ENCODE peak calls at places on chromosomes 7 and 10, in nine cellular contexts. One of them, this sample, is unnamed. For H3K9me3 and H3K4me1, the result is how much of the 10 kb centered on the place peaks cover.

GRCh38 chr10:117096559-117097201 is 41.4 kb downstream of the VAX1 start:
- DNase-seq in IMR-90: no peak
- DNase-seq in HepG2: no peak
- DNase-seq in esophagus muscularis mucosa: no peak
- DNase-seq in effector memory CD4-positive, alpha-beta T cell: no peak
- DNase-seq in left lung: no peak
- DNase-seq in right cardiac atrium: no peak
- DNase-seq in DND-41: no peak
- DNase-seq in naive thymus-derived CD4-positive, alpha-beta T cell: no peak
- DNase-seq in this sample: no peak

GRCh38 chr10:74011762-74012161 is 13.8 kb downstream of the VCL start:
- DNase-seq in IMR-90: peak
- DNase-seq in HepG2: no peak
- DNase-seq in esophagus muscularis mucosa: no peak
- DNase-seq in effector memory CD4-positive, alpha-beta T cell: no peak
- DNase-seq in left lung: no peak
- DNase-seq in right cardiac atrium: no peak
- DNase-seq in DND-41: no peak
- DNase-seq in naive thymus-derived CD4-positive, alpha-beta T cell: no peak
- DNase-seq in this sample: no peak

GRCh38 chr10:46284286-46285229 is 2.2 kb upstream of the ANTXRL start:
- DNase-seq in IMR-90: peak
- DNase-seq in HepG2: peak
- DNase-seq in esophagus muscularis mucosa: no peak
- DNase-seq in effector memory CD4-positive, alpha-beta T cell: peak
- DNase-seq in left lung: peak
- DNase-seq in right cardiac atrium: peak
- DNase-seq in DND-41: peak
- DNase-seq in naive thymus-derived CD4-positive, alpha-beta T cell: peak
- DNase-seq in this sample: peak

GRCh38 chr10:90871279-90871760 is 454 bp upstream of the RPP30 start:
- DNase-seq in IMR-90: peak
- DNase-seq in HepG2: peak
- DNase-seq in esophagus muscularis mucosa: no peak
- DNase-seq in effector memory CD4-positive, alpha-beta T cell: peak
- DNase-seq in left lung: no peak
- DNase-seq in right cardiac atrium: no peak
- DNase-seq in DND-41: no peak
- DNase-seq in naive thymus-derived CD4-positive, alpha-beta T cell: no peak
- DNase-seq in this sample: peak

GRCh38 chr10:3955493-3955892 is 170.5 kb upstream of the KLF6 start:
- DNase-seq in IMR-90: peak
- DNase-seq in HepG2: no peak
- DNase-seq in esophagus muscularis mucosa: peak
- DNase-seq in effector memory CD4-positive, alpha-beta T cell: no peak
- DNase-seq in left lung: no peak
- DNase-seq in right cardiac atrium: no peak
- DNase-seq in DND-41: no peak
- DNase-seq in naive thymus-derived CD4-positive, alpha-beta T cell: no peak
- DNase-seq in this sample: no peak

GRCh38 chr7:70446448-70447143 is 685.3 kb upstream of the GALNT17 start:
- DNase-seq in IMR-90: no peak
- DNase-seq in HepG2: no peak
- DNase-seq in esophagus muscularis mucosa: no peak
- DNase-seq in effector memory CD4-positive, alpha-beta T cell: no peak
- DNase-seq in left lung: no peak
- DNase-seq in right cardiac atrium: no peak
- DNase-seq in DND-41: no peak
- DNase-seq in naive thymus-derived CD4-positive, alpha-beta T cell: no peak
- DNase-seq in this sample: no peak

GRCh38 chr7:134276951-134277350 is 39.8 kb downstream of the SLC35B4 start:
- DNase-seq in IMR-90: no peak
- DNase-seq in HepG2: no peak
- DNase-seq in esophagus muscularis mucosa: no peak
- DNase-seq in effector memory CD4-positive, alpha-beta T cell: no peak
- DNase-seq in left lung: no peak
- DNase-seq in right cardiac atrium: no peak
- DNase-seq in DND-41: no peak
- DNase-seq in naive thymus-derived CD4-positive, alpha-beta T cell: no peak
- DNase-seq in this sample: no peak

GRCh38 chr10:67076175-67076574 is 150.3 kb downstream of the LRRTM3 start:
- DNase-seq in IMR-90: no peak
- DNase-seq in HepG2: peak
- DNase-seq in esophagus muscularis mucosa: no peak
- DNase-seq in effector memory CD4-positive, alpha-beta T cell: no peak
- DNase-seq in left lung: no peak
- DNase-seq in right cardiac atrium: no peak
- DNase-seq in DND-41: no peak
- DNase-seq in naive thymus-derived CD4-positive, alpha-beta T cell: no peak
- DNase-seq in this sample: no peak

GRCh38 chr10:97822261-97822687 is 27.4 kb upstream of the GOLGA7B start:
- DNase-seq in IMR-90: no peak
- DNase-seq in HepG2: no peak
- DNase-seq in esophagus muscularis mucosa: no peak
- DNase-seq in effector memory CD4-positive, alpha-beta T cell: no peak
- DNase-seq in left lung: no peak
- DNase-seq in right cardiac atrium: peak
- DNase-seq in DND-41: no peak
- DNase-seq in naive thymus-derived CD4-positive, alpha-beta T cell: no peak
- DNase-seq in this sample: no peak

GRCh38 chr10:43585046-43585445 is 10.6 kb upstream of the ZNF239 start:
- DNase-seq in IMR-90: peak
- DNase-seq in HepG2: no peak
- DNase-seq in esophagus muscularis mucosa: peak
- DNase-seq in effector memory CD4-positive, alpha-beta T cell: no peak
- DNase-seq in left lung: no peak
- DNase-seq in right cardiac atrium: no peak
- DNase-seq in DND-41: no peak
- DNase-seq in naive thymus-derived CD4-positive, alpha-beta T cell: no peak
- DNase-seq in this sample: no peak

GRCh38 chr10:85407093-85407492 is 959.5 kb downstream of the GRID1 start:
- DNase-seq in IMR-90: no peak
- DNase-seq in HepG2: no peak
- DNase-seq in esophagus muscularis mucosa: no peak
- DNase-seq in effector memory CD4-positive, alpha-beta T cell: no peak
- DNase-seq in left lung: no peak
- DNase-seq in right cardiac atrium: no peak
- DNase-seq in DND-41: no peak
- DNase-seq in naive thymus-derived CD4-positive, alpha-beta T cell: no peak
- DNase-seq in this sample: no peak

GRCh38 chr10:5854178-5854570 is 35.5 kb downstream of the ANKRD16 start:
- DNase-seq in IMR-90: no peak
- DNase-seq in HepG2: no peak
- DNase-seq in esophagus muscularis mucosa: no peak
- DNase-seq in effector memory CD4-positive, alpha-beta T cell: no peak
- DNase-seq in left lung: peak
- DNase-seq in right cardiac atrium: no peak
- DNase-seq in DND-41: no peak
- DNase-seq in naive thymus-derived CD4-positive, alpha-beta T cell: no peak
- DNase-seq in this sample: no peak

GRCh38 chr7:92612501-92612900 is 22.3 kb upstream of the FAM133B start:
- DNase-seq in IMR-90: peak
- DNase-seq in HepG2: no peak
- DNase-seq in esophagus muscularis mucosa: no peak
- DNase-seq in effector memory CD4-positive, alpha-beta T cell: no peak
- DNase-seq in left lung: no peak
- DNase-seq in right cardiac atrium: no peak
- DNase-seq in DND-41: no peak
- DNase-seq in naive thymus-derived CD4-positive, alpha-beta T cell: no peak
- DNase-seq in this sample: no peak

GRCh38 chr10:32346134-32346550 is 816 bp downstream of the EPC1 start:
- DNase-seq in IMR-90: peak
- DNase-seq in HepG2: peak
- DNase-seq in esophagus muscularis mucosa: peak
- DNase-seq in effector memory CD4-positive, alpha-beta T cell: peak
- DNase-seq in left lung: peak
- DNase-seq in right cardiac atrium: peak
- DNase-seq in DND-41: peak
- DNase-seq in naive thymus-derived CD4-positive, alpha-beta T cell: peak
- DNase-seq in this sample: peak

GRCh38 chr10:48400129-48400849 is 93.8 kb downstream of the MAPK8 start:
- DNase-seq in IMR-90: peak
- DNase-seq in HepG2: no peak
- DNase-seq in esophagus muscularis mucosa: no peak
- DNase-seq in effector memory CD4-positive, alpha-beta T cell: no peak
- DNase-seq in left lung: no peak
- DNase-seq in right cardiac atrium: no peak
- DNase-seq in DND-41: no peak
- DNase-seq in naive thymus-derived CD4-positive, alpha-beta T cell: no peak
- DNase-seq in this sample: no peak

GRCh38 chr7:110944966-110945644 is 145.8 kb upstream of the LRRN3 start:
- DNase-seq in IMR-90: no peak
- DNase-seq in HepG2: no peak
- DNase-seq in esophagus muscularis mucosa: no peak
- DNase-seq in effector memory CD4-positive, alpha-beta T cell: no peak
- DNase-seq in left lung: no peak
- DNase-seq in right cardiac atrium: no peak
- DNase-seq in DND-41: no peak
- DNase-seq in naive thymus-derived CD4-positive, alpha-beta T cell: no peak
- DNase-seq in this sample: no peak

GRCh38 chr7:37942934-37943610 is 22.6 kb downstream of the EPDR1 start:
- DNase-seq in IMR-90: no peak
- DNase-seq in HepG2: peak
- DNase-seq in esophagus muscularis mucosa: no peak
- DNase-seq in effector memory CD4-positive, alpha-beta T cell: no peak
- DNase-seq in left lung: peak
- DNase-seq in right cardiac atrium: peak
- DNase-seq in DND-41: no peak
- DNase-seq in naive thymus-derived CD4-positive, alpha-beta T cell: no peak
- DNase-seq in this sample: no peak

DNA sequence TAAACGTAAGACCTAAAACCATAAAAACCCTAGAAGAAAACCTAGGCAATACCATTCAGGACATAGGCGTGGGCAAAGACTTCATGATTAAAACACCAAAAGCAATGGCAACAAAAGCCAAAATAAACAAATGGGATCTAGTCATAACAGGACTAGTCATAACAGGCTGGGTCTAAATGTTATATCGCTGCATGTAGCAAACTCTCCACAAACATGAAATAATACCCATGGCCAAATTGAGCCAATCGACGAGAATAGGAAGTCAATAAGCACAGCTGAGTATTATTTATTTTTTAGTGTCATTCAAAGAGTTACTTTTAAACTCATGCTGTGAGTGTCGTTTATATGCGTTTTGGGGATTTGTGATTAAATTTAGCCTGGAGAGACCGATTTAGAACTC is 225.1 kb downstream of the TFEC start:
- DNase-seq in IMR-90: peak
- DNase-seq in HepG2: no peak
- DNase-seq in esophagus muscularis mucosa: no peak
- DNase-seq in effector memory CD4-positive, alpha-beta T cell: no peak
- DNase-seq in left lung: no peak
- DNase-seq in right cardiac atrium: no peak
- DNase-seq in DND-41: no peak
- DNase-seq in naive thymus-derived CD4-positive, alpha-beta T cell: no peak
- DNase-seq in this sample: no peak
- H3K9me3 ChIP-seq in IMR-90: under half
- H3K9me3 ChIP-seq in HepG2: under half
- H3K9me3 ChIP-seq in esophagus muscularis mucosa: under half
- H3K9me3 ChIP-seq in effector memory CD4-positive, alpha-beta T cell: under half
- H3K9me3 ChIP-seq in left lung: under half
- H3K9me3 ChIP-seq in right cardiac atrium: under half
- H3K9me3 ChIP-seq in DND-41: under half
- H3K9me3 ChIP-seq in naive thymus-derived CD4-positive, alpha-beta T cell: under half
- H3K9me3 ChIP-seq in this sample: under half

DNA sequence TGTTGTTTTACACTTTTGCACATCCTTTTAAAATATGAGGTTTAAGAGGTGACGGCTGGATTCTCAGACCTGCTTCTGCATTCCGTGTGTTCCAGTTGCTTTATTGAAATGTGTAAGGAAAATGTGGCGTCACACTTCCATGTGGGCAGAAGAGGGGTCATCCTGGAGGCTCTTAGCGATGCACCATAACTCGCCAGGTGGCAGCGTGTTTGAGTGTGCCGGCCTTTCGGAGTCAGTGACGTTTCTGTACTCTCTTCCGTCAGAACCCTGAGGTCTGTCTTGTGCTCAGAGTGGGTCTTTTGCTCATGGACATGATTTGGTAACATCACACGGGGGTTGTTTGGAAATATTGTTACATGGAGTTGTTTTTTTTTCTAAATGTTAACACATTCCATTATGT is 9.1 kb downstream of the PPP2R2D start:
- DNase-seq in IMR-90: no peak
- DNase-seq in HepG2: no peak
- DNase-seq in esophagus muscularis mucosa: no peak
- DNase-seq in effector memory CD4-positive, alpha-beta T cell: no peak
- DNase-seq in left lung: no peak
- DNase-seq in right cardiac atrium: no peak
- DNase-seq in DND-41: no peak
- DNase-seq in naive thymus-derived CD4-positive, alpha-beta T cell: no peak
- DNase-seq in this sample: no peak
- H3K4me1 ChIP-seq in IMR-90: under half
- H3K4me1 ChIP-seq in HepG2: half or more
- H3K4me1 ChIP-seq in esophagus muscularis mucosa: half or more
- H3K4me1 ChIP-seq in effector memory CD4-positive, alpha-beta T cell: under half
- H3K4me1 ChIP-seq in left lung: under half
- H3K4me1 ChIP-seq in right cardiac atrium: under half
- H3K4me1 ChIP-seq in DND-41: under half
- H3K4me1 ChIP-seq in naive thymus-derived CD4-positive, alpha-beta T cell: half or more
- H3K4me1 ChIP-seq in this sample: half or more

GRCh38 chr7:64638822-64639221 is 27.1 kb upstream of the ZNF107 start:
- DNase-seq in IMR-90: no peak
- DNase-seq in HepG2: no peak
- DNase-seq in esophagus muscularis mucosa: no peak
- DNase-seq in effector memory CD4-positive, alpha-beta T cell: no peak
- DNase-seq in left lung: no peak
- DNase-seq in right cardiac atrium: no peak
- DNase-seq in DND-41: no peak
- DNase-seq in naive thymus-derived CD4-positive, alpha-beta T cell: no peak
- DNase-seq in this sample: no peak
- H3K9me3 ChIP-seq in IMR-90: under half
- H3K9me3 ChIP-seq in HepG2: under half
- H3K9me3 ChIP-seq in esophagus muscularis mucosa: under half
- H3K9me3 ChIP-seq in effector memory CD4-positive, alpha-beta T cell: under half
- H3K9me3 ChIP-seq in left lung: under half
- H3K9me3 ChIP-seq in right cardiac atrium: under half
- H3K9me3 ChIP-seq in DND-41: under half
- H3K9me3 ChIP-seq in naive thymus-derived CD4-positive, alpha-beta T cell: under half
- H3K9me3 ChIP-seq in this sample: under half

DNA sequence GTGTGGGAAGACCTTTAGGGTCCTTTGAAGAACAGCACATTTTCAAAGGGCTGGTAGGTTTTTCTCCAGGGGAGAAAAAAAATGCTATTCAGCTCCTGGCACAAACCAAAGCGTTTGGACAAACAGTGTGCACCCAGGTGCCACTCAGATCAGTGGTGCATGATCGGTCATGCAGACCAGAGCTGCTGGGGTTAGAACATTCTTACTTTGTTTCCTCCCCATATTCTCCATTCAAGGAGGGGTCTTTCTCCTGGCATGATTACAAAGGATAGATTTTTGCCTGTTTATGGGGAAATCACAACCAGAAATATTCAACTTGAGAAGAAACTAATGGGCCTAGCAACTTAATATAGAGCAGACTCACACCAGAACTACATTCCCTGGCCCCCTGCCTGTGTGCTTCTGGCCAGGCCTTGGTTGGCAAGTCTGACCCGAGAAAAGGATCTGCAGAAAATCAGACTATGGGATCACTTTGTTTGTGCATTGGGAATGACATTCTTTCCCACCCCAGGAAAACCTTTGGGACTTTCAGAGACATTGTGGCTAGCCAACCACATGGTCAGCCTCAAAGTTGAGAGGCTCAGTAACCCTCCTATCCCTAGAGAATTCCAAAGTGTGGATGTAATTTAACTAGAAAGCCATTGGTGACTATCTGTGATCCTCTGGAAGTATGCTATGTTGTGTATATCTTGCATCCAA is 82.3 kb upstream of the FGL2 start:
- DNase-seq in IMR-90: no peak
- DNase-seq in HepG2: no peak
- DNase-seq in esophagus muscularis mucosa: no peak
- DNase-seq in effector memory CD4-positive, alpha-beta T cell: no peak
- DNase-seq in left lung: no peak
- DNase-seq in right cardiac atrium: peak
- DNase-seq in DND-41: no peak
- DNase-seq in naive thymus-derived CD4-positive, alpha-beta T cell: no peak
- DNase-seq in this sample: no peak
- H3K4me1 ChIP-seq in IMR-90: under half
- H3K4me1 ChIP-seq in HepG2: under half
- H3K4me1 ChIP-seq in esophagus muscularis mucosa: under half
- H3K4me1 ChIP-seq in effector memory CD4-positive, alpha-beta T cell: under half
- H3K4me1 ChIP-seq in left lung: under half
- H3K4me1 ChIP-seq in right cardiac atrium: under half
- H3K4me1 ChIP-seq in DND-41: under half
- H3K4me1 ChIP-seq in naive thymus-derived CD4-positive, alpha-beta T cell: under half
- H3K4me1 ChIP-seq in this sample: under half